ENCODE peak calls at places on chromosomes 13 and 19, in eight cellular contexts. V, O, Z, Y, H, W, F and A are unnamed samples.

GRCh38 chr19:10132848-10133350 is 13.2 kb upstream of the EIF3G start:
- DNase-seq in V (no peak), O (no peak), Z (no peak), Y (no peak), H (no peak), W (no peak), F (no peak), A (no peak)

GRCh38 chr13:42398542-42398941 is 126.6 kb downstream of the AKAP11 start:
- DNase-seq in V (no peak), O (no peak), Z (no peak), Y (no peak), H (no peak), W (no peak), F (no peak), A (no peak)

GRCh38 chr19:31448221-31448657 is 99.0 kb upstream of the TSHZ3 start:
- DNase-seq in V (peak; percentile 91), O (peak; percentile 73), Z (no peak), Y (no peak), H (peak; percentile 0), W (peak; percentile 83), F (no peak), A (no peak)

GRCh38 chr13:108795841-108796240 is 166.4 kb downstream of the MYO16 start:
- DNase-seq in V (no peak), O (no peak), Z (no peak), Y (no peak), H (no peak), W (no peak), F (no peak), A (no peak)

GRCh38 chr13:35953537-35954206 is 177.5 kb downstream of the DCLK1 start:
- DNase-seq in V (peak; percentile 77), O (peak; percentile 81), Z (peak; percentile 88), Y (no peak), H (peak; percentile 49), W (peak; percentile 87), F (peak; percentile 97), A (no peak)

GRCh38 chr13:83905641-83906040 is 23.4 kb upstream of the SLITRK1 start:
- DNase-seq in V (no peak), O (no peak), Z (no peak), Y (no peak), H (no peak), W (no peak), F (no peak), A (no peak)

GRCh38 chr13:113756441-113757097 is 2.5 kb upstream of the TMEM255B start:
- DNase-seq in V (no peak), O (no peak), Z (no peak), Y (no peak), H (no peak), W (no peak), F (no peak), A (no peak)

GRCh38 chr13:19597523-19597922 is 35.9 kb upstream of the MPHOSPH8 start:
- DNase-seq in V (peak; percentile 13), O (no peak), Z (no peak), Y (no peak), H (peak; percentile 38), W (no peak), F (no peak), A (no peak)

GRCh38 chr19:55855160-55855559 is 18.8 kb downstream of the NLRP4 start:
- DNase-seq in V (no peak), O (no peak), Z (no peak), Y (no peak), H (no peak), W (no peak), F (no peak), A (no peak)

GRCh38 chr13:101424381-101425155 is 8.3 kb upstream of the NALCN start:
- DNase-seq in V (no peak), O (no peak), Z (no peak), Y (no peak), H (no peak), W (no peak), F (peak; percentile 72), A (no peak)

GRCh38 chr19:53037101-53038097 is 7.1 kb upstream of the ERVV-2 start:
- DNase-seq in V (no peak), O (no peak), Z (no peak), Y (no peak), H (no peak), W (peak; percentile 50), F (no peak), A (no peak)

GRCh38 chr19:13999085-13999484 is 7.0 kb downstream of the RFX1 start:
- DNase-seq in V (no peak), O (no peak), Z (no peak), Y (no peak), H (no peak), W (no peak), F (no peak), A (no peak)

GRCh38 chr13:31110617-31111016 is 51.1 kb downstream of the HSPH1 start:
- DNase-seq in V (no peak), O (no peak), Z (no peak), Y (no peak), H (no peak), W (peak; percentile 21), F (no peak), A (no peak)

GRCh38 chr13:109412232-109412935 is 374.0 kb downstream of the IRS2 start:
- DNase-seq in V (no peak), O (no peak), Z (no peak), Y (no peak), H (peak; percentile 16), W (peak; percentile 92), F (peak; percentile 54), A (no peak)